ENCODE peak calls at places on chromosomes 6 and 20, in six cellular contexts. H is left cardiac atrium; D is iPS-NIHi11; X is nucleus accumbens; V is M059J; I is effector memory CD8-positive, alpha-beta T cell. N is an unnamed sample.

GRCh38 chr6:41021832-41022231 is 17.2 kb downstream of the UNC5CL start:
- DNase-seq in V (peak), I (no peak), D (no peak), X (no peak), H (no peak), N (no peak)

GRCh38 chr20:54347216-54347833 is 128.1 kb upstream of the DOK5 start:
- DNase-seq in V (peak), D (no peak), X (no peak), I (no peak), H (no peak), N (no peak)

GRCh38 chr20:13105864-13106457 is 97.2 kb downstream of the SPTLC3 start:
- DNase-seq in X (no peak), V (peak), I (no peak), H (no peak), D (no peak), N (no peak)

GRCh38 chr20:63502671-63503172 is 3.8 kb upstream of the EEF1A2 start:
- DNase-seq in X (no peak), V (no peak), D (peak), H (no peak), I (no peak), N (no peak)

GRCh38 chr20:54763366-54763765 is 288.0 kb downstream of the DOK5 start:
- DNase-seq in H (no peak), X (no peak), V (no peak), I (no peak), D (no peak), N (no peak)

GRCh38 chr20:57747889-57748456 is 38.2 kb upstream of the PMEPA1 start:
- DNase-seq in I (no peak), X (no peak), H (no peak), V (peak), D (no peak), N (no peak)

GRCh38 chr20:31713312-31714049 is 9.2 kb downstream of the BCL2L1 start:
- DNase-seq in H (peak), D (peak), I (no peak), V (peak), X (no peak), N (no peak)

GRCh38 chr6:4610256-4610655 is 165.9 kb upstream of the CDYL start:
- DNase-seq in H (peak), X (no peak), I (no peak), V (peak), D (no peak), N (no peak)

GRCh38 chr6:163641706-163642105 is 227.2 kb downstream of the QKI start:
- DNase-seq in I (no peak), V (no peak), D (no peak), X (no peak), H (no peak), N (no peak)

GRCh38 chr6:143000771-143001170 is 55.8 kb upstream of the HIVEP2 start:
- DNase-seq in H (no peak), X (peak), I (no peak), D (no peak), V (no peak), N (no peak)

N was measured in C1 segment of cervical spinal cord.